ENCODE peak calls at places on chromosomes 5 and 9, in seven cellular contexts. One of them, this sample, is unnamed.

GRCh38 chr5:96324708-96325107 is 108.3 kb downstream of the PCSK1 start:
- DNase-seq in GM12892: no peak
- DNase-seq in GM12878: no peak
- DNase-seq in HepG2: peak; percentile 22
- DNase-seq in SK-N-SH: no peak
- DNase-seq in H1: no peak
- DNase-seq in K562: no peak
- DNase-seq in this sample: no peak

GRCh38 chr5:83255268-83255667 is 177.9 kb downstream of the XRCC4 start:
- DNase-seq in GM12878: no peak
- DNase-seq in GM12892: no peak
- DNase-seq in K562: no peak
- DNase-seq in HepG2: no peak
- DNase-seq in SK-N-SH: no peak
- DNase-seq in H1: no peak
- DNase-seq in this sample: no peak

GRCh38 chr5:14286007-14286406 is 142.9 kb downstream of the TRIO start:
- DNase-seq in GM12878: no peak
- DNase-seq in K562: no peak
- DNase-seq in H1: no peak
- DNase-seq in HepG2: no peak
- DNase-seq in GM12892: no peak
- DNase-seq in SK-N-SH: no peak
- DNase-seq in this sample: no peak

GRCh38 chr5:37840036-37840909 is at the start of gene GDNF:
- DNase-seq in SK-N-SH: peak; percentile 59
- DNase-seq in GM12892: peak; percentile 15
- DNase-seq in GM12878: no peak
- DNase-seq in H1: peak; percentile 76
- DNase-seq in K562: no peak
- DNase-seq in HepG2: peak; percentile 25
- DNase-seq in this sample: peak; percentile 12

GRCh38 chr5:6804766-6805165 is 91.5 kb downstream of the TENT4A start:
- DNase-seq in SK-N-SH: no peak
- DNase-seq in HepG2: no peak
- DNase-seq in GM12878: no peak
- DNase-seq in H1: no peak
- DNase-seq in GM12892: no peak
- DNase-seq in K562: no peak
- DNase-seq in this sample: no peak

GRCh38 chr9:95336281-95336680 is 18.8 kb upstream of the FANCC start:
- DNase-seq in K562: no peak
- DNase-seq in SK-N-SH: peak; percentile 40
- DNase-seq in H1: no peak
- DNase-seq in GM12878: no peak
- DNase-seq in HepG2: peak; percentile 30
- DNase-seq in GM12892: no peak
- DNase-seq in this sample: no peak

GRCh38 chr5:155735388-155735787 is 591.6 kb upstream of the SGCD start:
- DNase-seq in GM12878: no peak
- DNase-seq in SK-N-SH: no peak
- DNase-seq in HepG2: no peak
- DNase-seq in H1: no peak
- DNase-seq in K562: no peak
- DNase-seq in GM12892: no peak
- DNase-seq in this sample: no peak

GRCh38 chr9:136609838-136610311 is 52.8 kb upstream of the EGFL7 start:
- DNase-seq in H1: no peak
- DNase-seq in GM12878: no peak
- DNase-seq in SK-N-SH: no peak
- DNase-seq in GM12892: no peak
- DNase-seq in HepG2: no peak
- DNase-seq in K562: no peak
- DNase-seq in this sample: no peak

GRCh38 chr9:14222149-14222835 is 91.6 kb downstream of the NFIB start:
- DNase-seq in H1: no peak
- DNase-seq in GM12892: no peak
- DNase-seq in HepG2: no peak
- DNase-seq in K562: no peak
- DNase-seq in SK-N-SH: no peak
- DNase-seq in GM12878: no peak
- DNase-seq in this sample: no peak

GRCh38 chr9:132162764-132163456 is 1.1 kb downstream of the NTNG2 start:
- DNase-seq in H1: no peak
- DNase-seq in HepG2: no peak
- DNase-seq in K562: no peak
- DNase-seq in GM12878: no peak
- DNase-seq in SK-N-SH: peak; percentile 72
- DNase-seq in GM12892: no peak
- DNase-seq in this sample: no peak

GRCh38 chr9:115373000-115373709 is 255.2 kb upstream of the TNC start:
- DNase-seq in HepG2: peak; percentile 35
- DNase-seq in K562: no peak
- DNase-seq in GM12878: peak; percentile 16
- DNase-seq in H1: no peak
- DNase-seq in SK-N-SH: no peak
- DNase-seq in GM12892: no peak
- DNase-seq in this sample: no peak

GRCh38 chr5:36607838-36608783 is 1.7 kb downstream of the SLC1A3 start:
- DNase-seq in HepG2: no peak
- DNase-seq in SK-N-SH: no peak
- DNase-seq in GM12878: no peak
- DNase-seq in GM12892: no peak
- DNase-seq in H1: no peak
- DNase-seq in K562: no peak
- DNase-seq in this sample: no peak

GRCh38 chr9:104586496-104587180 is 12.6 kb downstream of the OR13C5 start:
- DNase-seq in H1: no peak
- DNase-seq in GM12878: no peak
- DNase-seq in HepG2: no peak
- DNase-seq in GM12892: no peak
- DNase-seq in K562: no peak
- DNase-seq in SK-N-SH: no peak
- DNase-seq in this sample: no peak

DNA sequence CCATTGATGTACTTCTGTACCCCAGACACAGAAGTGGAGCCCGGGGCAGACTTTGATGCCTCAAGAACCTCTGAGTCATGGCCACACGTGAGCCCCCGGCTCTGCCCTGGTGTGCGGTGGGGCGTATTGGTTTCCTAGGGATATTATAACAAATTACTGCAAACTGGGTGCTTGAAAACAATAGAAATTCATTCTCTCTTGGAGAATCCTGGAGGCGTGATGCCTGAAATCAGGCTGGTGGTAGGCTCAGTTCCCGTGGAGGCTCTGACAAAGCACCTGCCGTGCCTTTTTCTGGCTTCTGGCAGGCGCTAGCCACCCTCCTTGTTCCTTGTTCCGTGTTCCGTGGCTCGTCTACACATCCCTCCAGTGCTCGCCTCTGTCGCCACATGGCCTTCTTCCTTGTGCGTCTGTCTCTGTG is 24.2 kb downstream of the NEK6 start:
- DNase-seq in H1: no peak
- DNase-seq in GM12892: no peak
- DNase-seq in HepG2: peak; percentile 50
- DNase-seq in GM12878: no peak
- DNase-seq in SK-N-SH: no peak
- DNase-seq in K562: no peak
- DNase-seq in this sample: no peak
- TF ChIP-seq TAF1 in H1: no peak
- TF ChIP-seq TAF1 in GM12892: no peak
- TF ChIP-seq TAF1 in HepG2: no peak
- TF ChIP-seq TAF1 in GM12878: no peak
- TF ChIP-seq TAF1 in SK-N-SH: no peak
- TF ChIP-seq TAF1 in K562: no peak
- TF ChIP-seq TAF1 in this sample: no peak

GRCh38 chr9:114163517-114163924 is 8.2 kb downstream of the COL27A1 start:
- DNase-seq in H1: peak; percentile 62
- DNase-seq in K562: no peak
- DNase-seq in GM12878: no peak
- DNase-seq in SK-N-SH: peak; percentile 70
- DNase-seq in HepG2: peak; percentile 45
- DNase-seq in GM12892: no peak
- DNase-seq in this sample: no peak
- TF ChIP-seq TAF1 in H1: no peak
- TF ChIP-seq TAF1 in K562: no peak
- TF ChIP-seq TAF1 in GM12878: no peak
- TF ChIP-seq TAF1 in SK-N-SH: no peak
- TF ChIP-seq TAF1 in HepG2: no peak
- TF ChIP-seq TAF1 in GM12892: no peak
- TF ChIP-seq TAF1 in this sample: no peak

GRCh38 chr5:544675-545330 is 20.6 kb upstream of the SLC9A3 start:
- DNase-seq in GM12878: no peak
- DNase-seq in HepG2: no peak
- DNase-seq in SK-N-SH: no peak
- DNase-seq in K562: no peak
- DNase-seq in GM12892: no peak
- DNase-seq in H1: no peak
- DNase-seq in this sample: no peak

GRCh38 chr5:547086-547924 is 23.1 kb upstream of the SLC9A3 start:
- DNase-seq in GM12892: no peak
- DNase-seq in GM12878: no peak
- DNase-seq in HepG2: no peak
- DNase-seq in SK-N-SH: no peak
- DNase-seq in K562: no peak
- DNase-seq in H1: no peak
- DNase-seq in this sample: no peak

GRCh38 chr5:543755-544674 is 19.8 kb upstream of the SLC9A3 start:
- DNase-seq in H1: no peak
- DNase-seq in SK-N-SH: no peak
- DNase-seq in K562: peak; percentile 31
- DNase-seq in GM12878: peak; percentile 76
- DNase-seq in HepG2: no peak
- DNase-seq in GM12892: peak; percentile 96
- DNase-seq in this sample: peak; percentile 97

GRCh38 chr5:546376-546908 is 22.2 kb upstream of the SLC9A3 start:
- DNase-seq in GM12892: no peak
- DNase-seq in K562: no peak
- DNase-seq in GM12878: no peak
- DNase-seq in HepG2: no peak
- DNase-seq in H1: no peak
- DNase-seq in SK-N-SH: no peak
- DNase-seq in this sample: no peak

DNA sequence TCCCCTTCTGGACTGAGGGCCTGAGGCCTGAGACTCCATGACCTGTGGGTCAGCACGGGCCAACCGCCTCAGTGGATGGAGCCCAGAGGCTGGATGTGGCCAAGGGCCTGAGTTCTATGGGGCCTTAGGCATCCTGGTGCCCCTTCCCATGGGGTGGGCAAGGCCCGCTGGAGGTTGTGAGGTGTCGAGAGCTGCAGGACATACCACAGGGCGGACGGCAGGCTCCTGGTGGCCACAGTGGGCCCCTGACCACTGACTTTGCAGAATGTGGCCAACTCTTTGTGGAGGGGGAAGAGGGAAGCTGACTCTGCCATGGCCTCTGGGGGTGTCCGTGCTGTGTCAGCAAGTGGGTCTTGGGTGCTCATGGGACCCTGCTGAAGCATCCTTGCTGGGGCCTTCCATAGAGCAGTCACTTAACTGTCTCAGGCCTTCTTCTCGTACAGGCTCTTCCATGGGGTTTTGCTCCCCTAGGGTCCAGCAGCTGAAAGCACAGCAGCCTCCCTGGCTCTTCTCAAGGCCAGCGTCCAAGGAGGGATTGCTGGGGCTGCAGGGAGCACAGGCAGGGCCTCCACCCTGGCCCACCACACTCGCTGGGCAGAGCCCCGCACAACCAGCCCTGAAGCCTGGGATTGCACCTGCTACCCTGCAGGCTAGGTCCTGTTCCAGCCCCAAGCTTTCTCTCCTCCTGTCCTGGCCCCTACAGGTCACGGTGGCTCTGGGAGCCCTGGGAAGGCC is 21.6 kb upstream of the SLC9A3 start:
- DNase-seq in GM12892: no peak
- DNase-seq in GM12878: no peak
- DNase-seq in H1: no peak
- DNase-seq in SK-N-SH: no peak
- DNase-seq in K562: no peak
- DNase-seq in HepG2: no peak
- DNase-seq in this sample: no peak
- TF ChIP-seq TAF1 in GM12892: no peak
- TF ChIP-seq TAF1 in GM12878: no peak
- TF ChIP-seq TAF1 in H1: no peak
- TF ChIP-seq TAF1 in SK-N-SH: no peak
- TF ChIP-seq TAF1 in K562: no peak
- TF ChIP-seq TAF1 in HepG2: no peak
- TF ChIP-seq TAF1 in this sample: no peak

GRCh38 chr5:149489605-149490037 is 61.6 kb downstream of the CSNK1A1 start:
- DNase-seq in GM12892: no peak
- DNase-seq in GM12878: no peak
- DNase-seq in H1: peak; percentile 23
- DNase-seq in K562: no peak
- DNase-seq in HepG2: no peak
- DNase-seq in SK-N-SH: no peak
- DNase-seq in this sample: no peak

GRCh38 chr5:149488645-149489306 is 62.5 kb downstream of the CSNK1A1 start:
- DNase-seq in GM12878: no peak
- DNase-seq in HepG2: no peak
- DNase-seq in GM12892: no peak
- DNase-seq in SK-N-SH: no peak
- DNase-seq in H1: peak; percentile 45
- DNase-seq in K562: peak; percentile 30
- DNase-seq in this sample: no peak

GRCh38 chr5:149487672-149488071 is 63.6 kb downstream of the CSNK1A1 start:
- DNase-seq in GM12878: no peak
- DNase-seq in HepG2: no peak
- DNase-seq in K562: no peak
- DNase-seq in SK-N-SH: no peak
- DNase-seq in H1: peak; percentile 19
- DNase-seq in GM12892: no peak
- DNase-seq in this sample: no peak

GRCh38 chr5:149485655-149486615 is 65.3 kb downstream of the CSNK1A1 start:
- DNase-seq in GM12878: no peak
- DNase-seq in K562: peak; percentile 60
- DNase-seq in HepG2: peak; percentile 53
- DNase-seq in SK-N-SH: peak; percentile 34
- DNase-seq in GM12892: no peak
- DNase-seq in H1: no peak
- DNase-seq in this sample: no peak

DNA sequence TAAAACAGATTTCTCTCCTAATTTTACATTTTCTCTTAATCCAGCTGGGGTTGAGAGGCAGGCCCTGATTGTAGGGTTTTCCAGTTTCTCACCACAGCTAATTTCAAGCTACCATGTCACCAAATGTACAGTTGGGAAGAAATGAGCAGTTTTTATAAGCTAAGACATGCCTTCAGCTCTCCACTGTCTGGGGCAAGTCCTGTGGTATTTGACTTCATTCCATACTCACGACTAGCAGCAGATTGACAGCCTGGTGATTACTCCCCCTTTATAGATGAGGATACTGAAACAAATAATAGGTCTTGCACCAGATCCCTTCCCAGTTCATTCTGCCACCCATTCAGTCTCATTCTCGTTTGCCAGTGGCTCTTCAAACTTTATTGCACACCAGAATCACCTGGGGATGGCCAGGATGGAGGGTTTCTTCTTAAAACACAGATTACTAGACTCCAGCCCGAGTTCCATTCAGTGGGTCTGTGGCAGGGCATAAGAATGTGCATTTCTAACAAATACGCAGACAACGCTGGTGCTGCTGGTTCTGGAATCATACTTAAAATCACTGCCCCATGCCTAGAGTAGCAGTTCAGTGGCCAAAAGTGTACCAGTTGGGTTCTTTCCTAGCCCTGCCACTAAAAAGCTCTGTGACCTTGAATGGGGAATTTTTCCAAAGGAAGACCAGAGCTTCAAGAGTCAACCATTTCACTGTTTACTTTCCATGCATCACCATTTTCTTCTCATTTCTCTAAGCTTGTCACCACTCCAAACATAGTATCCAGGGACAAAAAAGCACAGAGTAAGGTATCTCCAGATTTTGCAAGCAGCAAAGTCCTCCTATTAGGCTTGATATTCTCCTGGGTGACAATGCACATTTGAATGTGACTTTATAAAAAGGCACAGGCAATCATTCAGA is 64.3 kb downstream of the CSNK1A1 start:
- DNase-seq in GM12878: no peak
- DNase-seq in K562: no peak
- DNase-seq in H1: peak; percentile 38
- DNase-seq in GM12892: no peak
- DNase-seq in SK-N-SH: no peak
- DNase-seq in HepG2: peak; percentile 61
- DNase-seq in this sample: no peak
- TF ChIP-seq TAF1 in GM12878: no peak
- TF ChIP-seq TAF1 in K562: no peak
- TF ChIP-seq TAF1 in H1: no peak
- TF ChIP-seq TAF1 in GM12892: no peak
- TF ChIP-seq TAF1 in SK-N-SH: no peak
- TF ChIP-seq TAF1 in HepG2: no peak
- TF ChIP-seq TAF1 in this sample: no peak

This sample was measured in GM12891.